ENCODE peak calls at places on chromosomes 7 and 10, in seven cellular contexts. K is choroid plexus epithelial cell, A is ovary, H is transverse colon, F is tibial artery, M is mammary epithelial cell, B is lower leg skin. Z is an unnamed sample.

GRCh38 chr7:13852281-13852968 is 137.0 kb downstream of the ETV1 start:
- DNase-seq in K (peak; percentile 80), A (no peak), H (no peak), F (no peak), M (peak; percentile 54), B (no peak), Z (no peak)

GRCh38 chr10:121598261-121599249 is at the start of gene FGFR2:
- DNase-seq in K (peak; percentile 54), A (peak; percentile 90), H (peak; percentile 88), F (peak; percentile 92), M (peak; percentile 85), B (peak; percentile 51), Z (peak; percentile 11)

GRCh38 chr10:74282853-74283205 is 131.8 kb downstream of the ADK start:
- DNase-seq in K (no peak), A (no peak), H (no peak), F (no peak), M (peak; percentile 56), B (no peak), Z (no peak)

GRCh38 chr7:108660465-108660864 is 90.8 kb downstream of the DNAJB9 start:
- DNase-seq in K (peak; percentile 34), A (no peak), H (no peak), F (no peak), M (no peak), B (no peak), Z (no peak)

GRCh38 chr10:33066558-33067236 is 108.7 kb upstream of the ITGB1 start:
- DNase-seq in K (peak; percentile 54), A (no peak), H (no peak), F (no peak), M (no peak), B (no peak), Z (no peak)

GRCh38 chr7:128735433-128735832 is 3.7 kb upstream of the CALU start:
- DNase-seq in K (no peak), A (no peak), H (no peak), F (no peak), M (no peak), B (no peak), Z (no peak)

GRCh38 chr7:7201583-7202374 is 19.4 kb downstream of the C1GALT1 start:
- DNase-seq in K (no peak), A (no peak), H (peak; percentile 63), F (no peak), M (peak; percentile 79), B (no peak), Z (no peak)

GRCh38 chr10:111429288-111430028 is 352.6 kb downstream of the ADRA2A start:
- DNase-seq in K (no peak), A (no peak), H (no peak), F (no peak), M (no peak), B (no peak), Z (no peak)

GRCh38 chr7:150943453-150943814 is 34.7 kb downstream of the KCNH2 start:
- DNase-seq in K (no peak), A (no peak), H (no peak), F (no peak), M (no peak), B (no peak), Z (no peak)

GRCh38 chr10:24469993-24470392 is 253.7 kb downstream of the ARHGAP21 start:
- DNase-seq in K (peak; percentile 59), A (no peak), H (peak; percentile 82), F (no peak), M (no peak), B (no peak), Z (peak; percentile 98)

GRCh38 chr7:121279060-121279620 is 49.7 kb upstream of the WNT16 start:
- DNase-seq in K (peak; percentile 51), A (no peak), H (no peak), F (no peak), M (no peak), B (no peak), Z (no peak)

GRCh38 chr7:31858051-31858450 is 171.0 kb downstream of the PPP1R17 start:
- DNase-seq in K (no peak), A (no peak), H (no peak), F (no peak), M (no peak), B (no peak), Z (no peak)

GRCh38 chr7:137754076-137754851 is 92.5 kb downstream of the DGKI start:
- DNase-seq in K (peak; percentile 8), A (no peak), H (no peak), F (no peak), M (no peak), B (no peak), Z (no peak)

GRCh38 chr7:105649727-105650381 is 68.6 kb upstream of the EFCAB10 start:
- DNase-seq in K (peak; percentile 20), A (no peak), H (no peak), F (no peak), M (no peak), B (no peak), Z (peak; percentile 72)

GRCh38 chr7:601573-602340 is 82.1 kb upstream of the PDGFA start:
- DNase-seq in K (peak; percentile 35), A (no peak), H (peak; percentile 61), F (peak; percentile 88), M (no peak), B (peak; percentile 43), Z (no peak)

GRCh38 chr7:99016196-99016595 is 127.7 kb downstream of the SMURF1 start:
- DNase-seq in K (no peak), A (no peak), H (no peak), F (no peak), M (no peak), B (no peak), Z (no peak)

GRCh38 chr10:27345455-27345909 is 104.9 kb upstream of the ACBD5 start:
- DNase-seq in K (no peak), A (no peak), H (no peak), F (no peak), M (no peak), B (no peak), Z (no peak)

GRCh38 chr7:69787736-69788431 is 189.6 kb downstream of the AUTS2 start:
- DNase-seq in K (no peak), A (no peak), H (no peak), F (no peak), M (no peak), B (no peak), Z (no peak)

GRCh38 chr7:3112499-3113134 is 69.0 kb upstream of the CARD11 start:
- DNase-seq in K (no peak), A (no peak), H (no peak), F (no peak), M (no peak), B (no peak), Z (no peak)

GRCh38 chr7:2011266-2012043 is 221.3 kb downstream of the MAD1L1 start:
- DNase-seq in K (no peak), A (no peak), H (no peak), F (peak; percentile 53), M (no peak), B (no peak), Z (no peak)

GRCh38 chr7:74180866-74181265 is 6.7 kb downstream of the EIF4H start:
- DNase-seq in K (no peak), A (no peak), H (no peak), F (no peak), M (no peak), B (no peak), Z (no peak)

DNA sequence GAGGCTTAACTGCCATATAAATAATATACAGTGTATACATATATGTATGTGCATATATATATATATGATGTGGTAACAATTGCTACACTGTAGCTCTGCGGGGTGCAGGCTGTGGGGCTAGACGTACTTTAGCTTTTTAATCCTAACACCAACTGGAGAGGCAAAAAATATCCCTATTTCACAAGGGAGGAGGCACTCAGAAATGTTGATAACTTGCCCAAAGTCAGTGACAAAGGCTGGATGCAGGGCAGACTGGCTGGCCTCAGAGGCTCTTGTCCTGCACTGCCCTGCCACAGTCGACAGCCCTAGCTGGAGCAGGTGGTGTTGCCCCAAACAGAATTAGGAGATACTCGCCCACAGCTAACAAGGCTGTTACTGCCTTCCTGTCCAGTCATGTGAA is 1.5 kb upstream of the RELN start:
- DNase-seq in K (no peak), A (no peak), H (no peak), F (no peak), M (no peak), B (no peak), Z (no peak)
- TF ChIP-seq CTCF in K (no peak), A (no peak), H (no peak), F (no peak), M (no peak), B (no peak), Z (no peak)

GRCh38 chr10:71767420-71768035 is 5.8 kb downstream of the VSIR start:
- DNase-seq in K (peak; percentile 80), A (peak; percentile 80), H (peak; percentile 36), F (no peak), M (no peak), B (no peak), Z (no peak)
- H3K4me3 ChIP-seq in K (no peak overlapping the region), A (no peak overlapping the region), H (no peak overlapping the region), F (no peak overlapping the region), M (no peak overlapping the region), B (no peak overlapping the region), Z (no peak overlapping the region)

GRCh38 chr10:46283945-46284285 is 2.9 kb upstream of the ANTXRL start:
- DNase-seq in K (no peak), A (no peak), H (peak; percentile 8), F (no peak), M (no peak), B (no peak), Z (no peak)

GRCh38 chr10:46285300-46285699 is 1.5 kb upstream of the ANTXRL start:
- DNase-seq in K (no peak), A (no peak), H (peak; percentile 6), F (no peak), M (no peak), B (no peak), Z (no peak)

GRCh38 chr10:46283217-46283944 is 3.4 kb upstream of the ANTXRL start:
- DNase-seq in K (no peak), A (no peak), H (peak; percentile 3), F (no peak), M (no peak), B (no peak), Z (no peak)

GRCh38 chr10:46285966-46286620 is 704 bp upstream of the ANTXRL start:
- DNase-seq in K (no peak), A (no peak), H (peak; percentile 6), F (peak; percentile 23), M (no peak), B (no peak), Z (no peak)

GRCh38 chr10:46284286-46285229 is 2.2 kb upstream of the ANTXRL start:
- DNase-seq in K (peak; percentile 52), A (peak; percentile 83), H (peak; percentile 93), F (peak; percentile 93), M (peak; percentile 73), B (peak; percentile 84), Z (peak; percentile 17)
- TF ChIP-seq CTCF in K (no peak), A (no peak), H (no peak), F (no peak), M (no peak), B (no peak), Z (no peak)

GRCh38 chr7:17026269-17026668 is 144.5 kb upstream of the AGR3 start:
- DNase-seq in K (no peak), A (no peak), H (no peak), F (no peak), M (no peak), B (no peak), Z (no peak)

GRCh38 chr7:17021205-17021604 is 139.4 kb upstream of the AGR3 start:
- DNase-seq in K (peak; percentile 83), A (no peak), H (no peak), F (no peak), M (peak; percentile 93), B (no peak), Z (no peak)

GRCh38 chr7:17019106-17019505 is 137.3 kb upstream of the AGR3 start:
- DNase-seq in K (no peak), A (no peak), H (no peak), F (no peak), M (no peak), B (no peak), Z (no peak)

GRCh38 chr7:17020250-17020649 is 138.5 kb upstream of the AGR3 start:
- DNase-seq in K (no peak), A (no peak), H (no peak), F (no peak), M (no peak), B (no peak), Z (no peak)

GRCh38 chr7:17022915-17023314 is 141.1 kb upstream of the AGR3 start:
- DNase-seq in K (no peak), A (no peak), H (no peak), F (no peak), M (peak; percentile 45), B (no peak), Z (no peak)
- H3K4me3 ChIP-seq in K (no peak overlapping the region), A (no peak overlapping the region), H (no peak overlapping the region), F (no peak overlapping the region), M (no peak overlapping the region), B (no peak overlapping the region), Z (no peak overlapping the region)